ENCODE peak calls at places on chromosomes 11 and 22, in nine cellular contexts. One of them, this sample, is unnamed.

GRCh38 chr11:795638-796564 is 2.2 kb downstream of the SLC25A22 start:
- DNase-seq in NCI-H1694: no peak
- DNase-seq in stimulated activated naive CD4-positive, alpha-beta T cell: peak
- DNase-seq in T-helper 2 cell: peak
- DNase-seq in aorta: peak
- DNase-seq in epithelial cell of proximal tubule: no peak
- DNase-seq in Right ventricle myocardium inferior: peak
- DNase-seq in sigmoid colon: peak
- DNase-seq in midbrain: peak
- DNase-seq in this sample: no peak

GRCh38 chr22:38041760-38042584 is 15.2 kb upstream of the PICK1 start:
- DNase-seq in T-helper 2 cell: no peak
- DNase-seq in sigmoid colon: no peak
- DNase-seq in Right ventricle myocardium inferior: no peak
- DNase-seq in midbrain: no peak
- DNase-seq in epithelial cell of proximal tubule: no peak
- DNase-seq in aorta: no peak
- DNase-seq in stimulated activated naive CD4-positive, alpha-beta T cell: no peak
- DNase-seq in NCI-H1694: no peak
- DNase-seq in this sample: no peak

GRCh38 chr11:127888396-127888795 is 699.0 kb downstream of the ETS1 start:
- DNase-seq in NCI-H1694: no peak
- DNase-seq in T-helper 2 cell: no peak
- DNase-seq in stimulated activated naive CD4-positive, alpha-beta T cell: no peak
- DNase-seq in sigmoid colon: no peak
- DNase-seq in midbrain: no peak
- DNase-seq in Right ventricle myocardium inferior: no peak
- DNase-seq in epithelial cell of proximal tubule: peak
- DNase-seq in aorta: no peak
- DNase-seq in this sample: no peak

GRCh38 chr22:49664371-49664881 is 163.2 kb downstream of the BRD1 start:
- DNase-seq in Right ventricle myocardium inferior: peak
- DNase-seq in midbrain: peak
- DNase-seq in T-helper 2 cell: no peak
- DNase-seq in stimulated activated naive CD4-positive, alpha-beta T cell: no peak
- DNase-seq in epithelial cell of proximal tubule: no peak
- DNase-seq in NCI-H1694: no peak
- DNase-seq in sigmoid colon: peak
- DNase-seq in aorta: peak
- DNase-seq in this sample: peak

GRCh38 chr11:100738701-100739100 is 51.6 kb downstream of the ARHGAP42 start:
- DNase-seq in midbrain: no peak
- DNase-seq in sigmoid colon: no peak
- DNase-seq in stimulated activated naive CD4-positive, alpha-beta T cell: no peak
- DNase-seq in Right ventricle myocardium inferior: no peak
- DNase-seq in NCI-H1694: no peak
- DNase-seq in epithelial cell of proximal tubule: no peak
- DNase-seq in aorta: no peak
- DNase-seq in T-helper 2 cell: no peak
- DNase-seq in this sample: no peak

GRCh38 chr11:68457214-68457897 is 3.2 kb upstream of the PPP6R3 start:
- DNase-seq in epithelial cell of proximal tubule: no peak
- DNase-seq in Right ventricle myocardium inferior: no peak
- DNase-seq in sigmoid colon: no peak
- DNase-seq in T-helper 2 cell: no peak
- DNase-seq in midbrain: no peak
- DNase-seq in stimulated activated naive CD4-positive, alpha-beta T cell: no peak
- DNase-seq in aorta: peak
- DNase-seq in NCI-H1694: no peak
- DNase-seq in this sample: no peak

GRCh38 chr22:24302591-24302990 is 32.0 kb downstream of the SPECC1L start:
- DNase-seq in sigmoid colon: no peak
- DNase-seq in aorta: no peak
- DNase-seq in midbrain: no peak
- DNase-seq in stimulated activated naive CD4-positive, alpha-beta T cell: no peak
- DNase-seq in Right ventricle myocardium inferior: no peak
- DNase-seq in NCI-H1694: no peak
- DNase-seq in T-helper 2 cell: no peak
- DNase-seq in epithelial cell of proximal tubule: no peak
- DNase-seq in this sample: no peak

GRCh38 chr11:27179334-27179733 is 138.7 kb downstream of the BBOX1 start:
- DNase-seq in stimulated activated naive CD4-positive, alpha-beta T cell: no peak
- DNase-seq in midbrain: no peak
- DNase-seq in NCI-H1694: peak
- DNase-seq in Right ventricle myocardium inferior: no peak
- DNase-seq in epithelial cell of proximal tubule: no peak
- DNase-seq in sigmoid colon: no peak
- DNase-seq in aorta: no peak
- DNase-seq in T-helper 2 cell: no peak
- DNase-seq in this sample: no peak

GRCh38 chr11:77083553-77084245 is 16.9 kb downstream of the CAPN5 start:
- DNase-seq in T-helper 2 cell: no peak
- DNase-seq in aorta: peak
- DNase-seq in NCI-H1694: no peak
- DNase-seq in stimulated activated naive CD4-positive, alpha-beta T cell: no peak
- DNase-seq in midbrain: no peak
- DNase-seq in Right ventricle myocardium inferior: no peak
- DNase-seq in sigmoid colon: peak
- DNase-seq in epithelial cell of proximal tubule: no peak
- DNase-seq in this sample: peak

GRCh38 chr11:62680825-62681240 is 2.0 kb upstream of the UBXN1 start:
- DNase-seq in T-helper 2 cell: no peak
- DNase-seq in aorta: no peak
- DNase-seq in Right ventricle myocardium inferior: no peak
- DNase-seq in epithelial cell of proximal tubule: peak
- DNase-seq in NCI-H1694: peak
- DNase-seq in stimulated activated naive CD4-positive, alpha-beta T cell: peak
- DNase-seq in sigmoid colon: peak
- DNase-seq in midbrain: no peak
- DNase-seq in this sample: no peak

GRCh38 chr22:22368516-22368915 is 123.9 kb downstream of the VPREB1 start:
- DNase-seq in stimulated activated naive CD4-positive, alpha-beta T cell: no peak
- DNase-seq in Right ventricle myocardium inferior: no peak
- DNase-seq in aorta: no peak
- DNase-seq in NCI-H1694: no peak
- DNase-seq in midbrain: peak
- DNase-seq in T-helper 2 cell: no peak
- DNase-seq in epithelial cell of proximal tubule: no peak
- DNase-seq in sigmoid colon: no peak
- DNase-seq in this sample: no peak

GRCh38 chr22:32411388-32411787 is 659 bp downstream of the RTCB start:
- DNase-seq in T-helper 2 cell: no peak
- DNase-seq in sigmoid colon: no peak
- DNase-seq in aorta: no peak
- DNase-seq in midbrain: no peak
- DNase-seq in stimulated activated naive CD4-positive, alpha-beta T cell: no peak
- DNase-seq in NCI-H1694: no peak
- DNase-seq in epithelial cell of proximal tubule: peak
- DNase-seq in Right ventricle myocardium inferior: no peak
- DNase-seq in this sample: no peak

GRCh38 chr11:44725016-44725651 is 1.6 kb upstream of the TSPAN18 start:
- DNase-seq in T-helper 2 cell: no peak
- DNase-seq in aorta: no peak
- DNase-seq in stimulated activated naive CD4-positive, alpha-beta T cell: no peak
- DNase-seq in epithelial cell of proximal tubule: no peak
- DNase-seq in midbrain: no peak
- DNase-seq in NCI-H1694: no peak
- DNase-seq in Right ventricle myocardium inferior: no peak
- DNase-seq in sigmoid colon: no peak
- DNase-seq in this sample: no peak

GRCh38 chr11:65538915-65539374 is 14.1 kb downstream of the SCYL1 start:
- DNase-seq in stimulated activated naive CD4-positive, alpha-beta T cell: no peak
- DNase-seq in sigmoid colon: no peak
- DNase-seq in NCI-H1694: no peak
- DNase-seq in T-helper 2 cell: no peak
- DNase-seq in aorta: no peak
- DNase-seq in Right ventricle myocardium inferior: no peak
- DNase-seq in epithelial cell of proximal tubule: no peak
- DNase-seq in midbrain: no peak
- DNase-seq in this sample: no peak

GRCh38 chr11:21514298-21514697 is 678.6 kb upstream of the ANO5 start:
- DNase-seq in midbrain: no peak
- DNase-seq in Right ventricle myocardium inferior: no peak
- DNase-seq in T-helper 2 cell: no peak
- DNase-seq in NCI-H1694: peak
- DNase-seq in epithelial cell of proximal tubule: no peak
- DNase-seq in sigmoid colon: no peak
- DNase-seq in stimulated activated naive CD4-positive, alpha-beta T cell: no peak
- DNase-seq in aorta: no peak
- DNase-seq in this sample: no peak

GRCh38 chr11:64278576-64279190 is 5.8 kb downstream of the BAD start:
- DNase-seq in NCI-H1694: no peak
- DNase-seq in sigmoid colon: no peak
- DNase-seq in stimulated activated naive CD4-positive, alpha-beta T cell: no peak
- DNase-seq in aorta: no peak
- DNase-seq in Right ventricle myocardium inferior: no peak
- DNase-seq in T-helper 2 cell: no peak
- DNase-seq in midbrain: no peak
- DNase-seq in epithelial cell of proximal tubule: no peak
- DNase-seq in this sample: no peak